ENCODE peak calls at places on chromosomes 13 and 19, in four cellular contexts. T is AG04450, W is neuronal stem cell, K is astrocyte. B is an unnamed sample. For H3K27me3, the result is how much of the 10 kb centered on the place peaks cover.

GRCh38 chr19:48152552-48152951 is 17.6 kb downstream of the LIG1 start:
- DNase-seq in T (peak), W (peak), K (peak), B (peak)

GRCh38 chr19:45558399-45558878 is 26.2 kb downstream of the OPA3 start:
- DNase-seq in T (no peak), W (peak), K (no peak), B (peak)

GRCh38 chr13:79679334-79679733 is 198.4 kb downstream of the NDFIP2 start:
- DNase-seq in T (peak), W (peak), K (peak), B (peak)

GRCh38 chr13:73259061-73259908 is 200.5 kb downstream of the KLF5 start:
- DNase-seq in T (peak), W (no peak), K (peak), B (no peak)

GRCh38 chr13:111852701-111853100 is 214.2 kb upstream of the SOX1 start:
- DNase-seq in T (no peak), W (no peak), K (no peak), B (no peak)

GRCh38 chr13:67184247-67184646 is 45.9 kb downstream of the PCDH9 start:
- DNase-seq in T (no peak), W (no peak), K (no peak), B (no peak)

GRCh38 chr19:33290082-33290815 is 12.1 kb downstream of the CEBPA start:
- DNase-seq in T (no peak), W (no peak), K (no peak), B (no peak)

GRCh38 chr19:40279120-40279551 is 6.0 kb downstream of the AKT2 start:
- DNase-seq in T (peak), W (no peak), K (peak), B (no peak)

GRCh38 chr19:38606131-38606530 is 11.6 kb downstream of the MAP4K1 start:
- DNase-seq in T (no peak), W (no peak), K (no peak), B (no peak)

GRCh38 chr19:38386968-38387549 is 775 bp downstream of the GGN start:
- DNase-seq in T (no peak), W (no peak), K (no peak), B (no peak)

GRCh38 chr19:32719611-32720059 is at the start of gene TDRD12:
- DNase-seq in T (no peak), W (no peak), K (no peak), B (peak)

GRCh38 chr19:18865973-18866799 is 29.8 kb downstream of the CERS1 start:
- DNase-seq in T (no peak), W (peak), K (no peak), B (no peak)

GRCh38 chr13:90622547-90622946 is 724.9 kb upstream of the MIR17HG start:
- DNase-seq in T (no peak), W (no peak), K (peak), B (no peak)

GRCh38 chr13:76462003-76462402 is 424.2 kb downstream of the KCTD12 start:
- DNase-seq in T (no peak), W (no peak), K (no peak), B (no peak)

GRCh38 chr19:46493236-46494114 is 2.2 kb downstream of the PNMA8B start:
- DNase-seq in T (no peak), W (no peak), K (no peak), B (no peak)

GRCh38 chr13:32048816-32049215 is 17.2 kb downstream of the FRY start:
- DNase-seq in T (no peak), W (no peak), K (no peak), B (no peak)

GRCh38 chr13:96935971-96936370 is 58.3 kb downstream of the OXGR1 start:
- DNase-seq in T (no peak), W (no peak), K (no peak), B (no peak)

GRCh38 chr13:96934889-96935490 is 59.3 kb downstream of the OXGR1 start:
- DNase-seq in T (no peak), W (no peak), K (no peak), B (no peak)

GRCh38 chr13:96946709-96947311 is 47.5 kb downstream of the OXGR1 start:
- DNase-seq in T (no peak), W (no peak), K (no peak), B (no peak)

DNA sequence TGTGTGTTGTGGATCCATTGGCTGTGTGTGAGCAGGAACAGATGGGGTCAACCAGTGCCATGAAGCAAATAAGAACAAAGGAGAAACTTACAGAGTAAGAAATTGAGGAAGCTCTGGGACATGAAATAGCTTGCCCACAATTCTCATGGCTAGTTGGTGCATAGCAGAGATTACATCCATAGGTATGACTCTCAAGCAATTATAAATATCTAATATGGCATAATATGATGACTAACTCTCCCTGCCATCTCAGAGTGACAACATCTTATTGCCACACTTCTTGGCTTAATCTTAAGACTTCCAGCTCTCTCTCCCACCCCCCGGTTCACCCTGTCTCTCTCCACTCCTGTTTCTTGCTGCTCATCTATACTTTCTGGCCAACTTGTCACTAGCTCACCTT is 53.3 kb downstream of the OXGR1 start:
- DNase-seq in T (no peak), W (no peak), K (no peak), B (no peak)
- H3K27me3 ChIP-seq in T (under half), W (under half), K (under half), B (under half)

GRCh38 chr19:35844482-35845214 is 7.7 kb downstream of the NPHS1 start:
- DNase-seq in T (no peak), W (no peak), K (no peak), B (no peak)
- H3K27me3 ChIP-seq in T (half or more), W (under half), K (under half), B (under half)

GRCh38 chr19:50926144-50926543 is 14.9 kb upstream of the KLK4 start:
- DNase-seq in T (no peak), W (no peak), K (no peak), B (no peak)
- H3K27me3 ChIP-seq in T (under half), W (under half), K (under half), B (under half)

DNA sequence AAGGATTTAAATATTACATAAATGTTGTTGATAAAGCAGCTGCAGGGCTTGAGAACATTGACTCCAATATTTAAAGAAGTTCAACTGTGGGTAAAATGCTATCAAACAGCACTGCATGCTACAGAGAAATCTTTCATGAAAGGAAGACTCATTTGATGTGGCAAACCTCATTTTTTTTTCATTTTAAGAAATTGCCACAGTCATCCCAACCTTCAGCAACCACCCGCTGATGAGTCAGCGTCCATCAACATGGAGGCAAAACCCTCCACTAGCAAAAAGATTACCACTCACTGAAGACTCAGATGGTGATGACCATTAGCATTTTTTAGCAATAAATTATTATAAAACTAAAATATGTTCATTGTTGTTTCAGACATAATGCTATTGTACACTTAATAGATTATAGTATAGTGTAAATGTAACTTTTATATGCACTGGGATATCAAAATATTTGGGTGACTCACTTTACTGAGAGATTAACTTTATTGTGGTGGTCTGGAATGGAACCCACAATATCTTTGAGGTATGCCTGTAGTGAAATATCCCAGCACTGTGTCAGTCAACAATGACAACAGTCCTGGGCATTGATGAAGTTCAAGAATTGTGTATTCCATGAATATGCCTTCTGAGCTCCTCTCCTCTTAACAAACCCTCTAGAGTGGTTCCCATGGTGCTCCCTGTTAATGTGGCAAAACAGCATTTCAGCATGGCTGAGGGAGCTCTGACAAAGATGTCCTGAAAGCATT is 52.4 kb upstream of the SOX21 start:
- DNase-seq in T (no peak), W (peak), K (peak), B (no peak)
- H3K27me3 ChIP-seq in T (under half), W (under half), K (under half), B (under half)

GRCh38 chr19:52716578-52716977 is 18.3 kb downstream of the ZNF611 start:
- DNase-seq in T (no peak), W (no peak), K (no peak), B (peak)
- H3K27me3 ChIP-seq in T (under half), W (under half), K (under half), B (under half)

DNA sequence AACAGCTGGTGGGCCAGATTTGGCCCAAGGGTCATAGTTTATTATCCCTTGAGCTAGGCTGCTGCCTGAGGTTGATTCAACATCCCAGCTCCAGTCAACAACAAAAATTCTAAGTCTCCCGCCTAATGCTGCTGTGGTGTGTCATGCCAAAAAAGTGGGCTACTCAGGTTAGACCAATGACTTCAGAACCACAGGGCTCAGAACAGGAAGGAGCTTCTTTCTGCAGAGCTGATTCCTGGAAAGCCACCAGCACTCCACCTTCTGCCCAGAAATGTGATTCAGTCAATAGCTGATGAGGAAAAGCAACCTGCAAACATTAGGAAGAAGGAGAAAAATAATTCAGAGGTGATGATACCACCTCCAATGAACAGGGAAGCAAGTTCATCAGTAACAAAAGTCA is 56.1 kb upstream of the SERPINE3 start:
- DNase-seq in T (no peak), W (no peak), K (no peak), B (no peak)
- H3K27me3 ChIP-seq in T (under half), W (under half), K (under half), B (under half)

GRCh38 chr13:101917833-101918755 is 465.6 kb downstream of the ITGBL1 start:
- DNase-seq in T (no peak), W (no peak), K (no peak), B (no peak)
- H3K27me3 ChIP-seq in T (under half), W (under half), K (half or more), B (under half)

GRCh38 chr13:26075498-26075897 is 23.7 kb upstream of the SHISA2 start:
- DNase-seq in T (no peak), W (no peak), K (no peak), B (no peak)
- H3K27me3 ChIP-seq in T (under half), W (under half), K (under half), B (under half)

GRCh38 chr19:41553804-41554203 is 22.2 kb upstream of the CEACAM21 start:
- DNase-seq in T (no peak), W (no peak), K (no peak), B (no peak)

GRCh38 chr19:41551711-41552110 is 24.3 kb upstream of the CEACAM21 start:
- DNase-seq in T (no peak), W (no peak), K (no peak), B (no peak)

GRCh38 chr19:41552558-41552957 is 23.4 kb upstream of the CEACAM21 start:
- DNase-seq in T (no peak), W (no peak), K (no peak), B (no peak)

GRCh38 chr19:41555752-41556151 is 20.2 kb upstream of the CEACAM21 start:
- DNase-seq in T (no peak), W (no peak), K (no peak), B (no peak)

GRCh38 chr19:41554902-41555301 is 21.1 kb upstream of the CEACAM21 start:
- DNase-seq in T (no peak), W (no peak), K (no peak), B (no peak)
- H3K27me3 ChIP-seq in T (under half), W (under half), K (under half), B (under half)

DNA sequence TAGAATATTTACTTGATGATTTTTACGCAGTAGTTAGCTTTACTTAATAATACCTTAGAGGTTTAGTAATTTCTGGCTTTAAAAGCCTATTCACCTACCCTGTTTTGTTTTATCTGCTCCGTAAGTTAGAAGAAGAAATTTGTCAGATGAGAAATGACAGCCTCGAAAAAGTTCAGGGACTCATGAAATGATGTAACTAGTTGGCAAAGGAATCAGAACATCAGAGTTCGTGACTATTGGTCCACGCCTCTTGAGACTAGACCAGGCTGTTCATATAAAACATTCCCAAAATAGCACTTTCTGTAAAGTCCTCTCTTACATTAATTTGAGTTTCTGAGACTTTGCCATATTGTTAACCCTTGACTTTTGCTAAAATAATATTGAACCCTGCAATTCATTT is 92.0 kb downstream of the HS6ST3 start:
- DNase-seq in T (no peak), W (no peak), K (no peak), B (no peak)
- H3K27me3 ChIP-seq in T (under half), W (under half), K (under half), B (under half)

B was measured in iPS DF 6.9.